ENCODE peak calls at places on chromosomes 6 and 20, in seven cellular contexts. One of them, this sample, is unnamed.

GRCh38 chr6:140609956-140610355 is 1235.5 kb upstream of the CITED2 start:
- DNase-seq in uterus: no peak
- DNase-seq in HCT116: no peak
- DNase-seq in vagina: no peak
- DNase-seq in tibial nerve: no peak
- DNase-seq in stomach: no peak
- DNase-seq in HepG2: no peak
- DNase-seq in this sample: no peak

GRCh38 chr6:29651413-29652197 is 5.3 kb upstream of the MOG start:
- DNase-seq in vagina: no peak
- DNase-seq in tibial nerve: no peak
- DNase-seq in uterus: no peak
- DNase-seq in stomach: no peak
- DNase-seq in HepG2: peak; percentile 56
- DNase-seq in HCT116: peak; percentile 38
- DNase-seq in this sample: no peak

GRCh38 chr6:127516676-127517273 is 2.4 kb downstream of the MTCL3 start:
- DNase-seq in vagina: no peak
- DNase-seq in tibial nerve: peak; percentile 41
- DNase-seq in uterus: no peak
- DNase-seq in HCT116: peak; percentile 39
- DNase-seq in stomach: no peak
- DNase-seq in HepG2: peak; percentile 23
- DNase-seq in this sample: no peak

GRCh38 chr6:118578617-118579016 is 30.5 kb downstream of the PLN start:
- DNase-seq in HepG2: no peak
- DNase-seq in HCT116: no peak
- DNase-seq in tibial nerve: no peak
- DNase-seq in uterus: no peak
- DNase-seq in stomach: no peak
- DNase-seq in vagina: no peak
- DNase-seq in this sample: no peak

GRCh38 chr20:10137032-10137431 is 81.6 kb upstream of the SNAP25 start:
- DNase-seq in vagina: no peak
- DNase-seq in tibial nerve: no peak
- DNase-seq in HepG2: no peak
- DNase-seq in uterus: no peak
- DNase-seq in stomach: no peak
- DNase-seq in HCT116: no peak
- DNase-seq in this sample: no peak

GRCh38 chr20:8129211-8129986 is 2.7 kb upstream of the PLCB1 start:
- DNase-seq in vagina: no peak
- DNase-seq in HepG2: peak; percentile 86
- DNase-seq in HCT116: no peak
- DNase-seq in stomach: no peak
- DNase-seq in tibial nerve: no peak
- DNase-seq in uterus: no peak
- DNase-seq in this sample: no peak

GRCh38 chr6:137487947-137488735 is 6.1 kb downstream of the OLIG3 start:
- DNase-seq in HepG2: no peak
- DNase-seq in vagina: no peak
- DNase-seq in tibial nerve: no peak
- DNase-seq in stomach: no peak
- DNase-seq in uterus: no peak
- DNase-seq in HCT116: no peak
- DNase-seq in this sample: no peak

GRCh38 chr6:39377530-39377929 is 55.0 kb upstream of the KCNK16 start:
- DNase-seq in vagina: no peak
- DNase-seq in stomach: no peak
- DNase-seq in uterus: peak; percentile 64
- DNase-seq in HCT116: peak; percentile 23
- DNase-seq in HepG2: peak; percentile 33
- DNase-seq in tibial nerve: peak; percentile 77
- DNase-seq in this sample: peak; percentile 26

GRCh38 chr6:162917506-162917905 is 189.7 kb downstream of the PACRG start:
- DNase-seq in HepG2: no peak
- DNase-seq in vagina: no peak
- DNase-seq in stomach: no peak
- DNase-seq in tibial nerve: no peak
- DNase-seq in HCT116: no peak
- DNase-seq in uterus: no peak
- DNase-seq in this sample: no peak

GRCh38 chr20:58818585-58819285 is 32.0 kb downstream of the GNAS-AS1 start:
- DNase-seq in HCT116: no peak
- DNase-seq in vagina: no peak
- DNase-seq in stomach: no peak
- DNase-seq in tibial nerve: no peak
- DNase-seq in uterus: no peak
- DNase-seq in HepG2: no peak
- DNase-seq in this sample: no peak

GRCh38 chr6:39905640-39905975 is 28.7 kb downstream of the MOCS1 start:
- DNase-seq in vagina: no peak
- DNase-seq in tibial nerve: no peak
- DNase-seq in HepG2: no peak
- DNase-seq in uterus: no peak
- DNase-seq in HCT116: no peak
- DNase-seq in stomach: no peak
- DNase-seq in this sample: no peak

GRCh38 chr6:11609324-11610071 is 71.9 kb downstream of the TMEM170B start:
- DNase-seq in HCT116: no peak
- DNase-seq in vagina: no peak
- DNase-seq in tibial nerve: no peak
- DNase-seq in HepG2: no peak
- DNase-seq in uterus: peak; percentile 58
- DNase-seq in stomach: no peak
- DNase-seq in this sample: no peak

GRCh38 chr6:13733178-13733851 is 21.7 kb upstream of the RANBP9 start:
- DNase-seq in stomach: peak; percentile 44
- DNase-seq in HepG2: peak; percentile 46
- DNase-seq in tibial nerve: peak; percentile 76
- DNase-seq in HCT116: no peak
- DNase-seq in vagina: peak; percentile 93
- DNase-seq in uterus: peak; percentile 95
- DNase-seq in this sample: peak; percentile 84

GRCh38 chr6:12126051-12126450 is 113.9 kb downstream of the HIVEP1 start:
- DNase-seq in tibial nerve: no peak
- DNase-seq in stomach: no peak
- DNase-seq in vagina: no peak
- DNase-seq in HCT116: no peak
- DNase-seq in HepG2: no peak
- DNase-seq in uterus: no peak
- DNase-seq in this sample: no peak

GRCh38 chr20:50306478-50307423 is 116.1 kb downstream of the CEBPB start:
- DNase-seq in HCT116: no peak
- DNase-seq in uterus: no peak
- DNase-seq in vagina: peak; percentile 89
- DNase-seq in tibial nerve: no peak
- DNase-seq in HepG2: no peak
- DNase-seq in stomach: no peak
- DNase-seq in this sample: no peak

GRCh38 chr6:133184798-133185380 is 56.3 kb upstream of the EYA4 start:
- DNase-seq in uterus: no peak
- DNase-seq in vagina: no peak
- DNase-seq in HCT116: no peak
- DNase-seq in stomach: no peak
- DNase-seq in tibial nerve: no peak
- DNase-seq in HepG2: no peak
- DNase-seq in this sample: no peak

GRCh38 chr20:48901326-48901725 is 20.2 kb upstream of the ARFGEF2 start:
- DNase-seq in HepG2: no peak
- DNase-seq in tibial nerve: no peak
- DNase-seq in uterus: no peak
- DNase-seq in HCT116: no peak
- DNase-seq in vagina: no peak
- DNase-seq in stomach: no peak
- DNase-seq in this sample: no peak

GRCh38 chr20:48898896-48899513 is 22.5 kb upstream of the ARFGEF2 start:
- DNase-seq in HepG2: no peak
- DNase-seq in stomach: no peak
- DNase-seq in tibial nerve: no peak
- DNase-seq in HCT116: no peak
- DNase-seq in vagina: no peak
- DNase-seq in uterus: no peak
- DNase-seq in this sample: no peak

GRCh38 chr20:48898210-48898609 is 23.3 kb upstream of the ARFGEF2 start:
- DNase-seq in vagina: no peak
- DNase-seq in uterus: no peak
- DNase-seq in HCT116: no peak
- DNase-seq in stomach: no peak
- DNase-seq in HepG2: no peak
- DNase-seq in tibial nerve: no peak
- DNase-seq in this sample: no peak

GRCh38 chr20:48899881-48900280 is 21.6 kb upstream of the ARFGEF2 start:
- DNase-seq in uterus: no peak
- DNase-seq in vagina: no peak
- DNase-seq in tibial nerve: no peak
- DNase-seq in HCT116: no peak
- DNase-seq in HepG2: no peak
- DNase-seq in stomach: no peak
- DNase-seq in this sample: no peak

GRCh38 chr20:48897298-48898044 is 24.0 kb upstream of the ARFGEF2 start:
- DNase-seq in stomach: no peak
- DNase-seq in tibial nerve: no peak
- DNase-seq in HepG2: no peak
- DNase-seq in uterus: no peak
- DNase-seq in HCT116: peak; percentile 35
- DNase-seq in vagina: no peak
- DNase-seq in this sample: no peak
- TF ChIP-seq POLR2A in stomach: no peak
- TF ChIP-seq POLR2A in tibial nerve: no peak
- TF ChIP-seq POLR2A in HepG2: no peak
- TF ChIP-seq POLR2A in uterus: no peak
- TF ChIP-seq POLR2A in HCT116: no peak
- TF ChIP-seq POLR2A in vagina: no peak
- TF ChIP-seq POLR2A in this sample: no peak

DNA sequence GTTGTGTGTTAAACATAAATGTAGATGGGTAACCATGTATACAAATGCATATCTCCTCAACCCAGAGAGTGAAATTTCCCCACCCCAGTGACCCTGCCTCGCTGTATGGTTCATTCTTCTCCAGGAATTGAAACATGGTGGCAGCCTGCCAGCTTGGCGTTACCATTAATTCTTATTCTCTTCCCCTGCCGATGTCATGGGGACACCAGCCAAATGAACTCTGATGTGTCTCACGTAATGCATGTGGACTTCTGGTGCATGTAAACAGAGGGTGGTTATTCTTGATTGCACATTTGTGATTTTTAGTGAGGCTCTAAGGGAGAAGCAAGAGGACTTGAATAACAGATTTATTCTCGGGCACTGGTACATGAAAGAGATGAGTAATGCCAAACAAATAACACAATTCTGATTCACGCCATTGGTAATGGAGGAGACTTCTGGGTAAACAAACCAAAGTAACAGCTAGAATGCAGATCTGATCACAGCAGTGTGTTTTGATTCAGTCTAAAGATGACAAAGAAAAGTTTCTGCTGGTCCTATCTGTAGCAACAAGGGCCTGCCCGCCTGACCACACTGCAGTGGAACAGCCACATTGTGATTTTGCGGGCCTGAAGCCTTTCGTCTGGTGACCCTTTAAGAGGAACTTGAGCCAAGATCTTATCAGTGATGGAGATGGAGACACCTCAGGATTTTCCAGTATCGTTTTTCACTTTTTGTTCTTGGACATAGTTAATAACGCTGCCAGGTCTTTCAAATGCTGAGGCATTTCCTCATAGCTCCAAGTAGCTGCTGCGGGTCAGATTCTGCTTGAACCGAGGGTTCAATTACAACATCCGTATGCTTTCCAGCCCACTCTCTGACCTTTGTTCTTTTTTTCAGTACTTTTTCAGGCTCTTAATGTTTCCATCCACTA is 171.8 kb upstream of the AKAP12 start:
- DNase-seq in stomach: peak; percentile 58
- DNase-seq in tibial nerve: peak; percentile 89
- DNase-seq in HepG2: peak; percentile 96
- DNase-seq in vagina: peak; percentile 88
- DNase-seq in uterus: peak; percentile 73
- DNase-seq in HCT116: peak; percentile 98
- DNase-seq in this sample: peak; percentile 25
- H3K4me3 ChIP-seq in stomach: no peak overlapping the region
- H3K4me3 ChIP-seq in tibial nerve: no peak overlapping the region
- H3K4me3 ChIP-seq in HepG2: peak overlapping the region; percentile 2
- H3K4me3 ChIP-seq in vagina: no peak overlapping the region
- H3K4me3 ChIP-seq in uterus: no peak overlapping the region
- H3K4me3 ChIP-seq in HCT116: no peak overlapping the region
- H3K4me3 ChIP-seq in this sample: no peak overlapping the region

GRCh38 chr20:44618318-44618731 is 33.2 kb downstream of the ADA start:
- DNase-seq in HepG2: no peak
- DNase-seq in tibial nerve: no peak
- DNase-seq in vagina: no peak
- DNase-seq in uterus: no peak
- DNase-seq in stomach: peak; percentile 69
- DNase-seq in HCT116: no peak
- DNase-seq in this sample: peak; percentile 32

GRCh38 chr20:44615169-44615791 is 32.9 kb downstream of the PKIG start:
- DNase-seq in HCT116: no peak
- DNase-seq in tibial nerve: no peak
- DNase-seq in stomach: no peak
- DNase-seq in HepG2: no peak
- DNase-seq in uterus: no peak
- DNase-seq in vagina: no peak
- DNase-seq in this sample: no peak

GRCh38 chr20:44614525-44614924 is 32.1 kb downstream of the PKIG start:
- DNase-seq in stomach: no peak
- DNase-seq in uterus: no peak
- DNase-seq in tibial nerve: no peak
- DNase-seq in HCT116: no peak
- DNase-seq in HepG2: no peak
- DNase-seq in vagina: no peak
- DNase-seq in this sample: no peak

GRCh38 chr20:44615876-44616603 is 33.7 kb downstream of the PKIG start:
- DNase-seq in HepG2: no peak
- DNase-seq in HCT116: no peak
- DNase-seq in uterus: no peak
- DNase-seq in stomach: no peak
- DNase-seq in vagina: no peak
- DNase-seq in tibial nerve: no peak
- DNase-seq in this sample: no peak

DNA sequence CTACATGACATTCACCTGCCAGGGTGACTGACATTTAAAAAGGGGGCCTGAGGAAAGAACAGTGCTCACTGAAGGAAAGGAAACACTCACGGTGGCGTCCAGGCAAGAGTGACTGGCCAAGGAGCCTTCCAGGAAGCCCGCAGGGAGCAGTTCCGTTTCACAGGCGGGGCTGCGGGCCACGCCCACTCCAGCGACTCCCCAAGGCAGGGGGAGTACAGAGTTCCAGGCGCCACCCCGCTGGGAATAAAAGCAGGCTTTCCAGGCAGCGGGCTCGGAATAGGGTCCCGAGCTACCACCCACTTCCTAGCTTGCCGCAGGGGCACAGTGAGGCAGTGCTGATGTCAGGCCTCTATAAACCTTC is 34.2 kb downstream of the PKIG start:
- DNase-seq in uterus: no peak
- DNase-seq in HepG2: no peak
- DNase-seq in tibial nerve: no peak
- DNase-seq in HCT116: no peak
- DNase-seq in stomach: peak; percentile 46
- DNase-seq in vagina: no peak
- DNase-seq in this sample: no peak
- H3K4me1 ChIP-seq in uterus: no peaks in the 10 kb centered on the region
- H3K4me1 ChIP-seq in HepG2: no peaks in the 10 kb centered on the region
- H3K4me1 ChIP-seq in tibial nerve: peaks cover 22% of the 10 kb centered on the region
- H3K4me1 ChIP-seq in HCT116: no peaks in the 10 kb centered on the region
- H3K4me1 ChIP-seq in stomach: peaks cover 27% of the 10 kb centered on the region
- H3K4me1 ChIP-seq in vagina: peaks cover 38% of the 10 kb centered on the region
- H3K4me1 ChIP-seq in this sample: no peaks in the 10 kb centered on the region

GRCh38 chr20:23136893-23137745 is 51.0 kb upstream of the CD93 start:
- DNase-seq in tibial nerve: no peak
- DNase-seq in uterus: no peak
- DNase-seq in stomach: no peak
- DNase-seq in HCT116: no peak
- DNase-seq in HepG2: no peak
- DNase-seq in vagina: no peak
- DNase-seq in this sample: no peak
- TF ChIP-seq POLR2A in tibial nerve: no peak
- TF ChIP-seq POLR2A in uterus: no peak
- TF ChIP-seq POLR2A in stomach: no peak
- TF ChIP-seq POLR2A in HCT116: no peak
- TF ChIP-seq POLR2A in HepG2: no peak
- TF ChIP-seq POLR2A in vagina: no peak
- TF ChIP-seq POLR2A in this sample: no peak

This sample was measured in prostate gland.